ENCODE peak calls at places on chromosomes 3 and 15, in nine cellular contexts. G is mucosa of gallbladder; Z is activated CD8-positive, alpha-beta memory T cell treated with anti-CD3 and anti-CD28 coated beads for 1 hour; V is D341Med; F is stimulated activated CD8-positive, alpha-beta memory T cell treated with anti-CD3 and anti-CD28 coated beads, Interleukin-4, amount 100 ng/mL, for 1 hour; H is head of caudate nucleus; I is NCI-H69; J is kidney glomerular epithelial cell; R is amygdala. Y is an unnamed sample.

GRCh38 chr15:42994546-42994945 is 74.0 kb upstream of the TTBK2 start:
- DNase-seq in V (no peak), F (no peak), G (no peak), R (no peak), Z (no peak), I (no peak), H (no peak), J (peak; percentile 20), Y (no peak)

GRCh38 chr3:46965151-46965550 is 11.4 kb downstream of the CCDC12 start:
- DNase-seq in F (no peak), R (no peak), G (no peak), Z (no peak), J (no peak), H (no peak), I (no peak), V (no peak), Y (no peak)

GRCh38 chr3:177195941-177196472 is 1.3 kb downstream of the TBL1XR1 start:
- DNase-seq in J (peak; percentile 48), F (no peak), V (no peak), G (no peak), I (peak; percentile 75), R (no peak), H (no peak), Z (no peak), Y (peak; percentile 32)

GRCh38 chr3:117995795-117996194 is 1038.9 kb downstream of the IGSF11 start:
- DNase-seq in V (no peak), G (no peak), Z (no peak), I (no peak), F (no peak), R (no peak), J (no peak), H (no peak), Y (no peak)

GRCh38 chr3:9875448-9875847 is 4.6 kb downstream of the CIDEC start:
- DNase-seq in V (no peak), G (no peak), J (no peak), H (no peak), I (peak; percentile 44), Z (no peak), R (no peak), F (no peak), Y (no peak)

GRCh38 chr3:46566040-46566631 is at the start of gene LRRC2:
- DNase-seq in V (peak; percentile 41), Z (no peak), G (peak; percentile 55), I (peak; percentile 39), R (no peak), F (no peak), J (no peak), H (no peak), Y (no peak)

GRCh38 chr3:195183071-195183776 is 87.7 kb downstream of the XXYLT1 start:
- DNase-seq in F (no peak), G (no peak), I (no peak), R (no peak), J (no peak), V (no peak), H (no peak), Z (no peak), Y (no peak)

GRCh38 chr3:58414538-58415197 is 19.0 kb downstream of the PDHB start:
- DNase-seq in H (peak; percentile 55), Z (peak; percentile 7), V (peak; percentile 79), F (no peak), I (peak; percentile 50), J (peak; percentile 71), G (peak; percentile 62), R (no peak), Y (peak; percentile 49)

GRCh38 chr15:97929456-97930229 is 30.9 kb upstream of the ARRDC4 start:
- DNase-seq in F (no peak), V (peak; percentile 30), R (no peak), H (no peak), J (no peak), I (no peak), G (no peak), Z (no peak), Y (no peak)

GRCh38 chr3:182925330-182925943 is 54.9 kb downstream of the DCUN1D1 start:
- DNase-seq in R (no peak), V (no peak), F (no peak), H (no peak), I (no peak), J (no peak), G (no peak), Z (no peak), Y (no peak)

GRCh38 chr15:81030368-81030739 is 29.6 kb downstream of the TLNRD1 start:
- DNase-seq in H (no peak), V (no peak), G (no peak), F (no peak), J (no peak), Z (no peak), R (no peak), I (no peak), Y (no peak)

GRCh38 chr15:67551207-67551743 is 8.8 kb downstream of the MAP2K5 start:
- DNase-seq in H (no peak), F (no peak), R (no peak), J (no peak), Z (no peak), I (no peak), G (no peak), V (no peak), Y (no peak)

GRCh38 chr3:10012106-10012505 is 14.1 kb upstream of the FANCD2 start:
- DNase-seq in G (no peak), F (no peak), R (no peak), V (no peak), I (no peak), H (no peak), J (no peak), Z (no peak), Y (no peak)

GRCh38 chr3:24521306-24522154 is 26.9 kb upstream of the THRB start:
- DNase-seq in I (peak; percentile 71), F (no peak), H (peak; percentile 37), R (no peak), J (peak; percentile 27), Z (no peak), G (peak; percentile 13), V (peak; percentile 67), Y (peak; percentile 36)

GRCh38 chr15:81948142-81948709 is 97.6 kb downstream of the MEX3B start:
- DNase-seq in Z (no peak), G (no peak), H (no peak), R (no peak), F (no peak), J (no peak), V (no peak), I (no peak), Y (no peak)

GRCh38 chr3:160698806-160699205 is 21.8 kb downstream of the ARL14 start:
- DNase-seq in R (no peak), Z (no peak), I (no peak), H (no peak), F (no peak), V (no peak), G (no peak), J (no peak), Y (no peak)

GRCh38 chr3:161274691-161275298 is 53.7 kb downstream of the NMD3 start:
- DNase-seq in F (peak; percentile 10), H (peak; percentile 22), G (no peak), V (peak; percentile 55), I (peak; percentile 63), R (no peak), J (peak; percentile 60), Z (peak; percentile 5), Y (no peak)